ENCODE peak calls at places on chromosomes 7 and 10, in six cellular contexts. L, X, V, T, U and H are unnamed samples.

GRCh38 chr7:27482219-27482618 is 180.5 kb downstream of the HIBADH start:
- DNase-seq in L (no peak), X (no peak), V (no peak), T (no peak), U (no peak), H (no peak)

GRCh38 chr10:113463777-113464176 is 89.1 kb upstream of the HABP2 start:
- DNase-seq in L (no peak), X (no peak), V (no peak), T (no peak), U (peak), H (no peak)

GRCh38 chr7:27961255-27961654 is 219.3 kb downstream of the JAZF1 start:
- DNase-seq in L (no peak), X (no peak), V (no peak), T (no peak), U (no peak), H (no peak)

GRCh38 chr7:44724276-44724675 is 24.4 kb upstream of the ZMIZ2 start:
- DNase-seq in L (no peak), X (no peak), V (no peak), T (no peak), U (no peak), H (no peak)

GRCh38 chr7:30974605-30975256 is 11.0 kb downstream of the GHRHR start:
- DNase-seq in L (peak), X (peak), V (peak), T (peak), U (peak), H (peak)

GRCh38 chr7:131231381-131232220 is 96.1 kb upstream of the MKLN1 start:
- DNase-seq in L (no peak), X (peak), V (peak), T (no peak), U (no peak), H (peak)

GRCh38 chr7:84238611-84239010 is 44.0 kb upstream of the SEMA3A start:
- DNase-seq in L (no peak), X (no peak), V (no peak), T (no peak), U (no peak), H (no peak)

GRCh38 chr7:51970961-51971655 is 654.5 kb upstream of the COBL start:
- DNase-seq in L (no peak), X (no peak), V (no peak), T (no peak), U (no peak), H (no peak)

GRCh38 chr10:73887038-73888015 is 13.0 kb upstream of the CAMK2G start:
- DNase-seq in L (no peak), X (no peak), V (no peak), T (no peak), U (no peak), H (no peak)

GRCh38 chr7:11818281-11818680 is 13.7 kb downstream of the THSD7A start:
- DNase-seq in L (no peak), X (no peak), V (no peak), T (no peak), U (no peak), H (no peak)

GRCh38 chr7:37247881-37248280 is 200.8 kb downstream of the ELMO1 start:
- DNase-seq in L (no peak), X (no peak), V (no peak), T (no peak), U (no peak), H (no peak)

GRCh38 chr7:116864084-116864483 is 1.7 kb downstream of the CAPZA2 start:
- DNase-seq in L (no peak), X (no peak), V (no peak), T (no peak), U (no peak), H (no peak)

GRCh38 chr7:32929430-32930161 is 27.6 kb upstream of the FKBP9 start:
- DNase-seq in L (no peak), X (no peak), V (no peak), T (no peak), U (no peak), H (no peak)

GRCh38 chr10:17649836-17650235 is 5.9 kb downstream of the STAM start:
- DNase-seq in L (no peak), X (no peak), V (no peak), T (no peak), U (no peak), H (no peak)

GRCh38 chr10:3241128-3242057 is 68.8 kb upstream of the PITRM1 start:
- DNase-seq in L (no peak), X (no peak), V (no peak), T (no peak), U (no peak), H (no peak)

GRCh38 chr7:107622429-107622828 is 38.2 kb upstream of the SLC26A4 start:
- DNase-seq in L (no peak), X (no peak), V (no peak), T (no peak), U (no peak), H (no peak)

GRCh38 chr10:113126506-113127192 is 176.6 kb downstream of the TCF7L2 start:
- DNase-seq in L (peak), X (peak), V (no peak), T (peak), U (peak), H (no peak)

GRCh38 chr10:31757374-31757773 is 171.3 kb downstream of the ARHGAP12 start:
- DNase-seq in L (no peak), X (no peak), V (no peak), T (no peak), U (no peak), H (no peak)

GRCh38 chr10:128927821-128928220 is 539.2 kb upstream of the MGMT start:
- DNase-seq in L (no peak), X (no peak), V (no peak), T (no peak), U (no peak), H (no peak)

GRCh38 chr7:155208681-155209477 is 88.8 kb upstream of the INSIG1 start:
- DNase-seq in L (no peak), X (no peak), V (no peak), T (no peak), U (no peak), H (no peak)

GRCh38 chr7:10471280-10471679 is 502.4 kb upstream of the PHF14 start:
- DNase-seq in L (no peak), X (no peak), V (no peak), T (no peak), U (no peak), H (no peak)

GRCh38 chr7:25906760-25907159 is 245.2 kb upstream of the NFE2L3 start:
- DNase-seq in L (no peak), X (no peak), V (no peak), T (no peak), U (no peak), H (no peak)

GRCh38 chr10:17206210-17206709 is 4.8 kb upstream of the TRDMT1 start:
- DNase-seq in L (no peak), X (no peak), V (no peak), T (no peak), U (no peak), H (no peak)

GRCh38 chr10:113529575-113529974 is 23.3 kb upstream of the HABP2 start:
- DNase-seq in L (no peak), X (no peak), V (no peak), T (no peak), U (no peak), H (no peak)

GRCh38 chr10:97483526-97483925 is 14.7 kb downstream of the MMS19 start:
- DNase-seq in L (no peak), X (no peak), V (no peak), T (no peak), U (no peak), H (no peak)

GRCh38 chr7:16403475-16403874 is 17.9 kb downstream of the CRPPA start:
- DNase-seq in L (no peak), X (no peak), V (no peak), T (no peak), U (no peak), H (no peak)
- TF ChIP-seq POLR2A in L (no peak), X (no peak), V (no peak), T (no peak), U (no peak), H (no peak)

GRCh38 chr7:100516135-100516812 is 22.7 kb upstream of the AGFG2 start:
- DNase-seq in L (no peak), X (no peak), V (peak), T (peak), U (peak), H (no peak)
- TF ChIP-seq POLR2AphosphoS5 in L (no peak), X (no peak), V (no peak), T (no peak), U (no peak), H (no peak)

GRCh38 chr7:19079066-19079465 is 38.4 kb downstream of the TWIST1 start:
- DNase-seq in L (no peak), X (no peak), V (no peak), T (no peak), U (no peak), H (no peak)

GRCh38 chr7:19080076-19080475 is 37.4 kb downstream of the TWIST1 start:
- DNase-seq in L (no peak), X (no peak), V (no peak), T (no peak), U (no peak), H (no peak)
- TF ChIP-seq TAF1 in L (no peak), X (no peak), V (no peak), T (no peak), U (no peak), H (no peak)

GRCh38 chr7:103347507-103348267 is at the start of gene PSMC2:
- DNase-seq in L (peak), X (peak), V (peak), T (peak), U (peak), H (peak)
- TF ChIP-seq POLR2A in L (peak), X (peak), V (peak), T (peak), U (peak), H (no peak)

GRCh38 chr7:149789101-149789500 is 15.7 kb upstream of the ZNF467 start:
- DNase-seq in L (no peak), X (no peak), V (no peak), T (no peak), U (no peak), H (no peak)
- TF ChIP-seq POLR2AphosphoS5 in L (no peak), X (no peak), V (no peak), T (no peak), U (no peak), H (no peak)

GRCh38 chr10:93806882-93807281 is 49.1 kb downstream of the LGI1 start:
- DNase-seq in L (no peak), X (no peak), V (no peak), T (no peak), U (no peak), H (no peak)
- TF ChIP-seq TAF1 in L (no peak), X (no peak), V (no peak), T (no peak), U (no peak), H (no peak)

DNA sequence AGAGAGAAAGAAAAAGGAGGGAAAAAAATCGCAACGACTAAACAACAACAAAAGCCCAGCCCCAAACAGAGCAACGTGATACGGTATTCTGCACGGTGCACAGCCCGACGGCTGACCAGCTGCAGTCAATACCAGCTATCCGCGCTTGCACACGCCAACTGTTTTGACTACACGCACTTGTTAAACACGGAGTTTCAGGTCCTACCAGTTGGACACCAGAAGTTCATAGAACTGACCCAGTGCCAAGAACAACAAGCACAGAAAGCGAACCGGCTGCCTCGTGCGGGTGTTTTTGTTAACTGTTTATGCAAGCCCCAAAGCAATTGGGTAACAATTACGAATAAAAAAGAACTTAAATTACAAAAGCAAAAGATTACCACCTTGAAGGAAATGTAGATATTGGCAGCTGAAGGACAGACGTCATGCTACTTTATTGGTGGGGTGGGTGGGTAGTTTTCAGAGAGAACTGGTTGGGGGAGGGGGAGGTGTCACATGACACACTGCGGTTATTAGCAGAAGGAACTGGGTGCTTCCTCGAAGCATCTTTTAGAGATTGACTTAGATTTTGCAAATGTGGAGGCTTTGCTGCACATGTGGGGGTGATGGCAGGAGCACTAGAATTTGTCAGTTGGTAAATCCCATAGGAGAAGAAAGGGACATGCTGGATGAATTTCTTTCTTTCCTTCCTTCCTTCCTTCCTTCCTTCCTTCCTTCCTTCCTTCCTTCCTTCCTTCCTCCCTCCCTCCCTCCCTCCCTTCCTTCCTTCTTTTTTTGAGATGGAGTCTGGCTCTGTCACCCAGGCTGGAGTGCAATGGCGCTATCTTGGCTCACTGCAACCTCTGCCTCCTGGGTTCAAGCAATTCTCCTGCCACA is 110.6 kb upstream of the EFCAB10 start:
- DNase-seq in L (no peak), X (no peak), V (no peak), T (no peak), U (no peak), H (no peak)
- TF ChIP-seq POLR2A in L (no peak), X (no peak), V (no peak), T (no peak), U (no peak), H (no peak)

GRCh38 chr10:5297466-5297865 is 67.3 kb upstream of the UCN3 start:
- DNase-seq in L (no peak), X (no peak), V (no peak), T (no peak), U (no peak), H (no peak)

GRCh38 chr10:5292196-5292735 is 72.5 kb upstream of the UCN3 start:
- DNase-seq in L (no peak), X (no peak), V (no peak), T (no peak), U (no peak), H (no peak)

GRCh38 chr10:5288359-5288758 is 76.4 kb upstream of the UCN3 start:
- DNase-seq in L (no peak), X (no peak), V (no peak), T (no peak), U (no peak), H (no peak)

GRCh38 chr10:5293691-5294550 is 70.8 kb upstream of the UCN3 start:
- DNase-seq in L (peak), X (peak), V (no peak), T (peak), U (peak), H (peak)

DNA sequence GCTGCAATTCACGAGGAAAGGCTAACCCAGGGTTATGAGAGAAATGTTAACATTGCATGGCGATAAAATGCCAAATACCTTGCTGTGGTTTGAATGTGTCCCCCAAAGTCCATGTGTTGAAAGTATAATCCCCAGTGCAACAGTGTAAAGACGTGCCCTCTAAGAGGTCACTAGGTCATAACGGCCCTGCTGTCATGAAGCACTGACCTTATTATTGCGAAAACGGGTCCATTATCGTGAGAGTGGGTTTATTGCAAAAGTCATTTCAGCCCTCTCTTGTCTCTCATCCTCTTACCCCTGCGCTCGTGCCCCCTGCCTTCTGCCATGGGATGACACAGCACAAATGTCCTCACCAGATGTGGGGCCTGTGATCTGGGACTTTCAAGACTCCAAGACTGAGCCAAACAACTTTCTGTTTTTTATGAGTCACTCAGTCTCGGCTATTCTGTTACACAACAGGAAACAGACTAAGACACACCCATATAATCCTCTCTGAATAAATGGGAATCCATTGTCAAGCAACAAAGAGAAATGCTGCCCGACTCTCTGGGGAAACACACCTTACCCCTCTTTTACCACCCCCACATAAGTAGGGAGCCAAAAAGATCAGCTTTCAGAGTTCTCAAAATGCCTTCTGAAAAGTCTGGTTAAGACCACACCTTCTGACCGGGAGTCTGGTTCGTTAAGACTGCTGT is 73.1 kb upstream of the UCN3 start:
- DNase-seq in L (no peak), X (no peak), V (no peak), T (peak), U (peak), H (no peak)
- TF ChIP-seq POLR2AphosphoS5 in L (no peak), X (no peak), V (no peak), T (no peak), U (no peak), H (no peak)

GRCh38 chr10:43125274-43125845 is 12.9 kb upstream of the CSGALNACT2 start:
- DNase-seq in L (peak), X (no peak), V (no peak), T (no peak), U (no peak), H (no peak)

GRCh38 chr10:43127447-43127846 is 10.8 kb upstream of the CSGALNACT2 start:
- DNase-seq in L (no peak), X (no peak), V (no peak), T (no peak), U (no peak), H (no peak)

GRCh38 chr10:43125881-43126731 is 12.1 kb upstream of the CSGALNACT2 start:
- DNase-seq in L (peak), X (no peak), V (no peak), T (no peak), U (no peak), H (no peak)

GRCh38 chr10:43128331-43128730 is 9.9 kb upstream of the CSGALNACT2 start:
- DNase-seq in L (no peak), X (no peak), V (no peak), T (no peak), U (no peak), H (no peak)

GRCh38 chr10:43126759-43127424 is 11.4 kb upstream of the CSGALNACT2 start:
- DNase-seq in L (peak), X (no peak), V (no peak), T (no peak), U (no peak), H (no peak)
- TF ChIP-seq TAF1 in L (no peak), X (no peak), V (no peak), T (no peak), U (no peak), H (no peak)

DNA sequence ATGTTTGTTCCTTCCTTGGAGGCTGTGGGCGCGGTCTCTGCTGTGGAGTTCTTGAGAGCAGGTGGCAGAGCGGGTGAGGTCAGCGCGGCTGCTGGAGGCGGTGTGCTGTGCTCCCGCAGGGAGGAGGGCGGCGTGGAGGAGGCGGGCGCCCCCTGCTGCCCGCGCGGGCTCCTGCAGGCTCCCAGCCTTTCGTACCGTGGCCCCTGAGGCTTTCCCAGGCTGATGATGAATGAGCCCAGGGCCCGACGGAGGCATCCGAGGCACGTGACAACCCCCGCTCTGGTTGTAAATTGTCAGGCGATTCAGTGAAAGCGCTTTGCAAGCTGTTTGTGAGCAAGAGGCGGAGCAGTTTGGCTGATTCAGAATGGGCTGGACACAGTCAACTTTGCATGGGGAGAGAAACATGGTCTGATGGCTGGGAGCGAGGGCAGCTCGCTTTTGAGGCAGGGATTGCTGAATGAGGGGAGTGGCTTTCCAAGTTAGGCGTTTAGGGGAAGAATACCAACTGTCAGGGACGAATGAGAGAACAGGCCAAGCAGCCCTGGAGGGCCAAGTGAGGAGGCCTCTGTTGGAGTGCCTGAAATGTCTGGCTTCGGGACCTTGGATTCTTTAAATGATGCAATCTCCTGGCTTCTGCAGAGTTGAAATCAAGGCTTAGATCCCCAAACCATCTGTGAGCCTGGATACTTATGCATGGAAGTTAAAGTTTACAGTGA is 46.6 kb downstream of the CDHR3 start:
- DNase-seq in L (peak), X (peak), V (no peak), T (peak), U (no peak), H (peak)
- TF ChIP-seq POLR2A in L (no peak), X (no peak), V (no peak), T (no peak), U (no peak), H (no peak)